ENCODE peak calls at places on chromosome 19, in five cellular contexts. B, X, E, F and J are unnamed samples.

GRCh38 chr19:5001547-5002131 is 32.7 kb downstream of the KDM4B start:
- DNase-seq in F (no peak), E (no peak), B (no peak), X (no peak), J (no peak)

GRCh38 chr19:2260341-2260751 is 4.1 kb upstream of the JSRP1 start:
- DNase-seq in B (no peak), E (no peak), F (no peak), X (no peak), J (no peak)

GRCh38 chr19:40104754-40105153 is 14.0 kb upstream of the ZNF780A start:
- DNase-seq in B (no peak), E (no peak), X (no peak), F (no peak), J (no peak)

GRCh38 chr19:30093966-30094770 is 152.1 kb downstream of the URI1 start:
- DNase-seq in E (no peak), B (no peak), F (no peak), X (no peak), J (no peak)

GRCh38 chr19:12789098-12789903 is 2.0 kb upstream of the JUNB start:
- DNase-seq in E (no peak), B (no peak), F (no peak), X (no peak), J (no peak)

GRCh38 chr19:4533835-4534424 is 1.1 kb downstream of the PLIN5 start:
- DNase-seq in F (no peak), E (no peak), X (no peak), B (no peak), J (no peak)

GRCh38 chr19:6802336-6803035 is 30.0 kb downstream of the VAV1 start:
- DNase-seq in X (peak), F (no peak), B (peak), E (no peak), J (no peak)

GRCh38 chr19:49431330-49431749 is 6.2 kb downstream of the GFY start:
- DNase-seq in F (no peak), E (no peak), B (no peak), X (no peak), J (no peak)

DNA sequence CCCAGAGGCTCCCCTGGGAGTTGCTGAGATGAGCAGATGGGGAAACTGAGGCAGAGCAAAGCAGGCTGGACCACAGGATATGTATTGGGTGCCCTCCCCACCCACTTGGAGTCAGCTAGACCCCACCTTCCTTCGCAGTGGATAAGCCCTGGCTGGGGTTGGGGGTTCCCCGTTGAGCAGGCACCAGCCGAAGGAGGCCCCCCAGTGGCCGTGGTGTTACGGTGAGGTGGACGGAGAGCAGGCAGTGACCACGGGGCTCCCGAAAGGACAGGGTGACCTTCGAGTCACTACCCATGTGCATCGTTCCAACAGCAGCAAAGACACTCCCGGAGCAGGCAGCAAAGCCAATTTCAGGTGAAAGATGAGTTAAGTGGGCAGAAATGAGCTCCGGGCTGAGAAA is 62.4 kb upstream of the ADGRE5 start:
- DNase-seq in X (no peak), E (no peak), F (peak), B (no peak), J (no peak)
- TF ChIP-seq CTCF in X (peak), E (no peak), F (peak), B (peak), J (peak)

DNA sequence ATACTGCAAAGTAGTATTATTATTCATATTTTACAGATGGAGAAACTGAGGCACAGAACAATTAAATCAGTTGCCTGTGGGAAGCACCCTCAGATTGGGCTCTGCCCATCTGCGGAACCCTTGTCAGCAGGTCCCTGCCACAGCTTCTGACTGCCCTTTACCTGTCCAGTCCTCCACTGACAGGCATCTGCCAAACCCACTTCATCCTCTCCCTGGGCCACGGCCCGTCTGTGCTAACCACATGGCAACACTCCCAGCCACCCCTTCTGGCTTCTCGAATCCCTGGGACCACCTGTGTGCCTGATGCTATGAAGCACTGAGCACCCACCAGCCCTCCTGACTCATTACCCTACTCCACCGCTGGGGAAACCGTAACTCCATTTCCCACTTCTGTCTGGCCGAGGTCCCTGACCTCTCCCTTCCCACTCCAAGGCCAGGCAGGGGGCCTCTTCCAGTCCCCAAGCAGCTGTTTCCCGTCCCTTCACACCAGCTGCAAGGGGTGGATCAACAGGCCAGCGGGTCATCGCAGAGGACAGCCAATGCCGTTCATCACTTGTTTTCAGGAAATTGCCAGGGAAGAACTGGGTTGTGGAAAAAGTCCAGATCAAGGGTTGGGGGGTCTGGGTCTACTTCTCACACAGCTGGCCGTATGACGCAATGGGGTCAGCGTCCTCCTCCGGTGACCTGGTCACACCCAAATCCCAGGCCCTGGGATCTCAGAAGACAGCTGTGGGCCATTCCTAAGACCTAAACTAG is 2.5 kb downstream of the KANK3 start:
- DNase-seq in B (peak), E (no peak), X (no peak), F (peak), J (no peak)
- TF ChIP-seq CTCF in B (peak), E (no peak), X (peak), F (peak), J (no peak)

DNA sequence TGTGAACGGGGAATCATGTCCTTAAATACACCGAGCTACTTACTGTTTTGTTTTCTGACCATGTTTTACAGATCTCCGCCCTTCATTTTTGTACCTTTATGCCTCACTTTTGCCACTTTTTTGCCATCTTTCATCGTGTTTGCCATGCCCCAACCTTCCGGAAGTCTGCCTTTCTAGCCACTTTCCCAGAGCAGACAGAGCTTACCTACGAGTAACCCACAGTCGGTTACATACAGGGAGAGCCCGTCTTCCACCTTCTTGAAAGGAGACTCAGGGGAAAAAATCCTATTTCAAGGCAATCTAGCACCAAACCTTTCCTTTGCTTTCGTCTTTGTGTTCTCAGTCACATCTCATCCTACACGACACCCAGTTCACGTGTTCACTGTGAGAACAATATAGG is 26.1 kb downstream of the RFPL4AL1 start:
- DNase-seq in B (no peak), X (no peak), E (no peak), F (no peak), J (peak)
- TF ChIP-seq CTCF in B (no peak), X (no peak), E (no peak), F (no peak), J (no peak)

GRCh38 chr19:51602189-51602854 is 27.9 kb downstream of the SIGLEC5 start:
- DNase-seq in B (no peak), X (no peak), E (no peak), F (no peak), J (peak)
- TF ChIP-seq CTCF in B (no peak), X (no peak), E (no peak), F (no peak), J (no peak)

DNA sequence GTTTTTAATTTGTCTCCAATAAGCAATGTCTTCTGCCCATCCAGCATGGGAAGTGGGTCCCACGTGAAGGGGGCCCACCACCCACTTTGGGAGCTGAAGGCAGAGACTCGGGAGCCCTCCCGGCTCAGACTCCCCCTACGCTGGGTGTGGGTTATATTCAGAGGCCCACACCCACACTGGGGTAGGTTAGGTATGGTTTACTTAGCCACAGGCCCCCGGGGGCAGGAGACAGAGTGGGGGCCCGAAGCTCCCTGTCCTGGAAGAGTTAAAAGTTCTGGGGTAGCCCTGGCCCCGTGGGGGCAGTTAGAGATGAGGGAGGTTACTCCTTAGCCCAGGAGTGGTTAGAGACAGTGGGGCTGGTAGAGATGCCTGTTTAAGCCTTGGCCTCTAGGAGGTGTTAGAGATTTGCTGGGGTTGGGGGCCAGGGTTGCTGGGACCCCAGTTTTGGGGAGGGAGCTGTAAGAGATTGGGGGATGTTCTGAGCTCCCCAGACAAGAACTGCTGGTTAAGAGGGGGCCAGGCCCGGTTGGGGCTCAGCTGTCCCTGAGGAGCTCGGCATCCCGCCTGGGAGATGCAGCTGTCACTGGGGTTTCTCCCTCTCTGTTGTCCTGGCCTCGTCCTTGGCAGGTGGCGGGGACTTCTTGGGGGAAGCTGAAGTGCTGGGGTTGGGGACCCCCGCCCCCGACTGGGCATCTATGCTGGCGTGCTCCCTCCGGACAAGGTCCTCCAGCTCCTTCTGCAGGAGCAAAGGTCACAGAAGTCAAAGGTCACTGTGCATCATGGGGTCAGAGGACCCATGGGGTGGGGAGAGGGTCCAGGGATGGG is 712 bp upstream of the RINL start:
- DNase-seq in B (no peak), X (no peak), E (no peak), F (no peak), J (no peak)
- TF ChIP-seq CTCF in B (no peak), X (no peak), E (no peak), F (no peak), J (no peak)

DNA sequence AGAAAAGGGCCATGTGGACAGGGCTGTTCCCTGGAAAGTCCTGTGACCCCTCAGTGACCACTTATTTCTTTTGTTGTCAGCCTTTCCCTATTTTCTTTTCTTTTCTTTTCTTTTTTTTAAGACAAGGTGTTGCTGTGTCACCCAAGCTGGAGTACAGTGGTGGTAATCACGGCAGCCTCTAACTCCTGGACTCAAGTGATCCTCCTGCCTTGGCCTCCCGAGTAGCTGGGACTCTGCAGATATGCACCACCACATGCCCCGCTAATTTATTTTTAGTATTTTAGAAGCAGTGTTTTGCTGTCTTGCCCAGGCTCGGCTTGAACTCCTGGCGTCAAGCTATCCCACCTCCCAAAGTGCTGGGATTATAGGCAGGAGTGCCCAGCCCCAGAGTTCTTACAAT is 1.1 kb upstream of the GPI start:
- DNase-seq in F (no peak), B (no peak), X (no peak), E (no peak), J (no peak)
- TF ChIP-seq CTCF in F (no peak), B (no peak), X (no peak), E (no peak), J (no peak)

DNA sequence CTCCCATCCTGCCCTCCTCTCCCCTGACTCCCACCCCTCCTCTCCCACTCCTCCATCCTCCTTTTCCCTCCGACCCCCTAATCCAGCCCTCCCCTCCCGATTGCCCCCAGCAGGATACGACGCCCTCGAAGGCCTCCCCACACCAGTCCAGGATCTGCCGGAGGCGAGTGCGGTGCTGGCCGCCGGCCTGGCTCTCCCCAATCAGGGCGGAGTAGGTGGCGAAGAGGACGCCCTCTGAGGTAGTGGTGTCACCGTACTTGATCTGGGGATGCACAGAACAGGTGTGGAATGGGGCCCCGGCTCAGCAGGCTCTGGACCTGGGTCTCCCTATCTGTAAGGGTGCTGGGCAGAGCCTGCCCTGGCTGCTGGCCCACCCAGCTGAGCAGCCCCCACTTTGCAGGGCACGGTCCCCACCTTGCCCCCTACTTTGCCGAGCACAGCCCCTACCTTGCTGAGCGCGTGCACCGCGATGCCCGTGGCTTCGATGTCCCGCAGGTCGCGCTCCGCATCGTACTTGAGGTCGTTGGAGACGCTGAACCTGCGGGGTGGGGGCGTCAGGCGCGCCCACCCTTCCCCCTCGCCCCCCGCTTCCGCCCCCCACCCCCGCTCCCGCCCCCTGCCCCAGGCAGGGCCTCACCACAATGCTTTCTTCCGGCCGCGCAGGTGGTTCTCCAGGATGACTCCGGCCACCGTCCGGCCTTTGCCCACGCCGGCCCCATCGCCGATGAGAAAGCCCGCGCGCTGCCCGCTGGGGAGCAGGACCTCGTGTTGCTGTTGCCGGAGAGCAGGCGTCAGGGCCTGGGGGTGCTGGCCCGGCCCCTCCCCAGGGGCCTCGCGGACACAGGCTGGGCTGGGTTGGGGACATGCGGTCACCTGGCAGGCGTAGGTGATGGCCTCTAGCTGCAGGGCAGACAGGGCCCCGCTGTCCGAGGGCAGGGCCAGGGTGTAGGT is 18.5 kb downstream of the GPX4 start:
- DNase-seq in X (no peak), E (no peak), F (no peak), B (no peak), J (no peak)
- TF ChIP-seq CTCF in X (no peak), E (no peak), F (no peak), B (no peak), J (no peak)